ENCODE peak calls at places on chromosome 4, in seven cellular contexts. One of them, this sample, is unnamed.
A peak's percentile ranks its signal among the peaks of the same experiment; 100 is the strongest.

GRCh38 chr4:176791591-176792347 is 953 bp downstream of the VEGFC start:
- DNase-seq in nephron progenitor cell: peak; percentile 61
- DNase-seq in kidney glomerular epithelial cell: peak; percentile 47
- DNase-seq in HS-27A: no peak
- DNase-seq in left lung: no peak
- DNase-seq in LNCaP clone FGC: no peak
- DNase-seq in stimulated activated naive CD8-positive, alpha-beta T cell treated with anti-CD3 and anti-CD28 coated beads, Interleukin-15, Interleukin-2, amounts not matched to agents 100 U/mL and 50 U/mL, for 24 hours: peak; percentile 2
- DNase-seq in this sample: no peak

GRCh38 chr4:85210353-85210752 is 243.9 kb upstream of the WDFY3 start:
- DNase-seq in nephron progenitor cell: no peak
- DNase-seq in kidney glomerular epithelial cell: no peak
- DNase-seq in HS-27A: peak; percentile 43
- DNase-seq in left lung: no peak
- DNase-seq in LNCaP clone FGC: no peak
- DNase-seq in stimulated activated naive CD8-positive, alpha-beta T cell treated with anti-CD3 and anti-CD28 coated beads, Interleukin-15, Interleukin-2, amounts not matched to agents 100 U/mL and 50 U/mL, for 24 hours: no peak
- DNase-seq in this sample: peak; percentile 44

GRCh38 chr4:25030283-25031076 is at the start of gene LGI2:
- DNase-seq in nephron progenitor cell: peak; percentile 81
- DNase-seq in kidney glomerular epithelial cell: no peak
- DNase-seq in HS-27A: no peak
- DNase-seq in left lung: peak; percentile 42
- DNase-seq in LNCaP clone FGC: no peak
- DNase-seq in stimulated activated naive CD8-positive, alpha-beta T cell treated with anti-CD3 and anti-CD28 coated beads, Interleukin-15, Interleukin-2, amounts not matched to agents 100 U/mL and 50 U/mL, for 24 hours: peak; percentile 7
- DNase-seq in this sample: no peak

GRCh38 chr4:101258782-101259353 is 88.5 kb downstream of the PPP3CA start:
- DNase-seq in nephron progenitor cell: no peak
- DNase-seq in kidney glomerular epithelial cell: no peak
- DNase-seq in HS-27A: no peak
- DNase-seq in left lung: no peak
- DNase-seq in LNCaP clone FGC: no peak
- DNase-seq in stimulated activated naive CD8-positive, alpha-beta T cell treated with anti-CD3 and anti-CD28 coated beads, Interleukin-15, Interleukin-2, amounts not matched to agents 100 U/mL and 50 U/mL, for 24 hours: no peak
- DNase-seq in this sample: no peak

GRCh38 chr4:3371038-3371437 is 70.7 kb upstream of the HGFAC start:
- DNase-seq in nephron progenitor cell: no peak
- DNase-seq in kidney glomerular epithelial cell: peak; percentile 60
- DNase-seq in HS-27A: no peak
- DNase-seq in left lung: no peak
- DNase-seq in LNCaP clone FGC: no peak
- DNase-seq in stimulated activated naive CD8-positive, alpha-beta T cell treated with anti-CD3 and anti-CD28 coated beads, Interleukin-15, Interleukin-2, amounts not matched to agents 100 U/mL and 50 U/mL, for 24 hours: no peak
- DNase-seq in this sample: no peak

GRCh38 chr4:46432923-46433322 is 43.0 kb upstream of the GABRA2 start:
- DNase-seq in nephron progenitor cell: no peak
- DNase-seq in kidney glomerular epithelial cell: no peak
- DNase-seq in HS-27A: no peak
- DNase-seq in left lung: no peak
- DNase-seq in LNCaP clone FGC: no peak
- DNase-seq in stimulated activated naive CD8-positive, alpha-beta T cell treated with anti-CD3 and anti-CD28 coated beads, Interleukin-15, Interleukin-2, amounts not matched to agents 100 U/mL and 50 U/mL, for 24 hours: no peak
- DNase-seq in this sample: peak; percentile 53

GRCh38 chr4:123651127-123651526 is 254.5 kb downstream of the SPRY1 start:
- DNase-seq in nephron progenitor cell: no peak
- DNase-seq in kidney glomerular epithelial cell: no peak
- DNase-seq in HS-27A: no peak
- DNase-seq in left lung: no peak
- DNase-seq in LNCaP clone FGC: no peak
- DNase-seq in stimulated activated naive CD8-positive, alpha-beta T cell treated with anti-CD3 and anti-CD28 coated beads, Interleukin-15, Interleukin-2, amounts not matched to agents 100 U/mL and 50 U/mL, for 24 hours: no peak
- DNase-seq in this sample: no peak

GRCh38 chr4:138192113-138192512 is 50.0 kb downstream of the SLC7A11 start:
- DNase-seq in nephron progenitor cell: no peak
- DNase-seq in kidney glomerular epithelial cell: no peak
- DNase-seq in HS-27A: peak; percentile 15
- DNase-seq in left lung: no peak
- DNase-seq in LNCaP clone FGC: no peak
- DNase-seq in stimulated activated naive CD8-positive, alpha-beta T cell treated with anti-CD3 and anti-CD28 coated beads, Interleukin-15, Interleukin-2, amounts not matched to agents 100 U/mL and 50 U/mL, for 24 hours: no peak
- DNase-seq in this sample: peak; percentile 11

GRCh38 chr4:112063260-112063659 is 82.0 kb upstream of the FAM241A start:
- DNase-seq in nephron progenitor cell: no peak
- DNase-seq in kidney glomerular epithelial cell: no peak
- DNase-seq in HS-27A: no peak
- DNase-seq in left lung: no peak
- DNase-seq in LNCaP clone FGC: no peak
- DNase-seq in stimulated activated naive CD8-positive, alpha-beta T cell treated with anti-CD3 and anti-CD28 coated beads, Interleukin-15, Interleukin-2, amounts not matched to agents 100 U/mL and 50 U/mL, for 24 hours: no peak
- DNase-seq in this sample: no peak

GRCh38 chr4:165610679-165611551 is 232.1 kb downstream of the CPE start:
- DNase-seq in nephron progenitor cell: no peak
- DNase-seq in kidney glomerular epithelial cell: no peak
- DNase-seq in HS-27A: no peak
- DNase-seq in left lung: no peak
- DNase-seq in LNCaP clone FGC: no peak
- DNase-seq in stimulated activated naive CD8-positive, alpha-beta T cell treated with anti-CD3 and anti-CD28 coated beads, Interleukin-15, Interleukin-2, amounts not matched to agents 100 U/mL and 50 U/mL, for 24 hours: no peak
- DNase-seq in this sample: no peak

GRCh38 chr4:73676881-73677323 is 56.7 kb upstream of the RASSF6 start:
- DNase-seq in nephron progenitor cell: no peak
- DNase-seq in kidney glomerular epithelial cell: peak; percentile 86
- DNase-seq in HS-27A: no peak
- DNase-seq in left lung: no peak
- DNase-seq in LNCaP clone FGC: no peak
- DNase-seq in stimulated activated naive CD8-positive, alpha-beta T cell treated with anti-CD3 and anti-CD28 coated beads, Interleukin-15, Interleukin-2, amounts not matched to agents 100 U/mL and 50 U/mL, for 24 hours: no peak
- DNase-seq in this sample: no peak

GRCh38 chr4:118282692-118283091 is 70.1 kb downstream of the PRSS12 start:
- DNase-seq in nephron progenitor cell: no peak
- DNase-seq in kidney glomerular epithelial cell: no peak
- DNase-seq in HS-27A: no peak
- DNase-seq in left lung: no peak
- DNase-seq in LNCaP clone FGC: no peak
- DNase-seq in stimulated activated naive CD8-positive, alpha-beta T cell treated with anti-CD3 and anti-CD28 coated beads, Interleukin-15, Interleukin-2, amounts not matched to agents 100 U/mL and 50 U/mL, for 24 hours: no peak
- DNase-seq in this sample: peak; percentile 77

This sample was measured in HS-5.